ENCODE peak calls at places on chromosomes 3 and 15, in nine cellular contexts. R is adipocyte; V is activated T-helper 1 cell treated with anti-CD3 and anti-CD28 coated beads, Interleukin-12 subunit alpha, Interleukin-12 subunit beta, Interleukin-2, Interleukin-4 antibody, amounts not matched to agents 30 ng/mL and 10 ng/mL and 1 ng/mL, durations not matched to agents 14 hours and 24 hours and 36 hours; K is activated gamma-delta T cell treated with Interleukin-2 at 50 U/mL for 16 hours; E is astrocyte of the hippocampus; F is fibroblast of the aortic adventitia; N is psoas muscle; O is DMS153; A is T-helper 2 cell treated with Interferon-gamma antibody and Interleukin-4, amounts not matched to agents 5 μg/mL and 100 μg/mL, for 36 hours. T is an unnamed sample.

GRCh38 chr3:188947401-188947982 is 224.3 kb upstream of the TPRG1 start:
- DNase-seq in E (peak), N (peak), V (no peak), A (no peak), R (peak), K (no peak), O (peak), F (peak), T (no peak)

GRCh38 chr15:31402003-31402402 is 75.4 kb downstream of the KLF13 start:
- DNase-seq in F (no peak), A (no peak), R (no peak), E (no peak), K (no peak), O (no peak), N (no peak), V (no peak), T (no peak)

GRCh38 chr15:34318277-34319079 is 19.1 kb downstream of the SLC12A6 start:
- DNase-seq in K (no peak), V (no peak), F (peak), E (peak), N (peak), A (no peak), R (no peak), O (peak), T (no peak)

GRCh38 chr3:195932418-195933043 is 24.2 kb upstream of the TNK2 start:
- DNase-seq in O (no peak), E (no peak), A (no peak), R (no peak), K (no peak), V (no peak), N (no peak), F (no peak), T (no peak)

GRCh38 chr3:196115678-196116083 is 33.8 kb upstream of the TFRC start:
- DNase-seq in A (no peak), V (peak), F (no peak), K (no peak), R (no peak), O (no peak), E (no peak), N (no peak), T (no peak)

GRCh38 chr3:151955356-151955755 is 81.9 kb downstream of the SUCNR1 start:
- DNase-seq in K (no peak), O (no peak), N (no peak), E (no peak), V (no peak), R (no peak), A (no peak), F (no peak), T (no peak)

GRCh38 chr3:78641703-78642102 is 1126.1 kb downstream of the ROBO1 start:
- DNase-seq in A (no peak), O (no peak), E (no peak), N (no peak), R (no peak), V (no peak), K (no peak), F (no peak), T (no peak)

GRCh38 chr3:64264491-64265109 is 39.3 kb upstream of the PRICKLE2 start:
- DNase-seq in F (peak), V (no peak), O (no peak), N (no peak), K (no peak), R (peak), E (peak), A (no peak), T (no peak)

GRCh38 chr3:196987022-196987421 is 18.4 kb upstream of the PIGZ start:
- DNase-seq in E (no peak), O (no peak), K (no peak), V (no peak), A (no peak), N (no peak), R (no peak), F (no peak), T (no peak)

GRCh38 chr3:4981160-4981687 is 2.0 kb downstream of the BHLHE40 start:
- DNase-seq in R (no peak), F (peak), E (peak), A (no peak), V (no peak), O (no peak), N (no peak), K (no peak), T (no peak)

GRCh38 chr3:149067792-149068352 is 18.5 kb downstream of the HLTF start:
- DNase-seq in N (no peak), O (no peak), K (no peak), A (no peak), V (no peak), E (no peak), R (no peak), F (no peak), T (no peak)

GRCh38 chr3:127761101-127761802 is 61.1 kb downstream of the MGLL start:
- DNase-seq in K (no peak), R (no peak), E (no peak), O (no peak), V (no peak), F (no peak), A (no peak), N (no peak), T (peak)

GRCh38 chr15:87871130-87871737 is 385.3 kb downstream of the NTRK3 start:
- DNase-seq in K (no peak), E (peak), N (no peak), O (no peak), F (peak), V (no peak), R (peak), A (no peak), T (no peak)

GRCh38 chr3:152272771-152273242 is 4.1 kb downstream of the MBNL1 start:
- DNase-seq in A (peak), N (no peak), O (no peak), R (peak), K (no peak), E (peak), F (peak), V (no peak), T (no peak)

GRCh38 chr3:32428092-32429068 is 36.7 kb downstream of the CMTM7 start:
- DNase-seq in N (no peak), K (peak), O (no peak), E (no peak), V (no peak), F (no peak), A (no peak), R (no peak), T (peak)

GRCh38 chr3:123884258-123884831 is at the start of gene MYLK:
- DNase-seq in O (peak), K (no peak), F (peak), E (peak), R (peak), A (peak), V (peak), N (peak), T (no peak)

GRCh38 chr3:63142681-63143080 is 135.4 kb upstream of the SYNPR start:
- DNase-seq in K (no peak), F (no peak), R (no peak), E (no peak), O (no peak), N (no peak), A (no peak), V (no peak), T (no peak)

GRCh38 chr15:38193496-38193895 is 59.1 kb upstream of the SPRED1 start:
- DNase-seq in V (no peak), E (peak), A (no peak), N (no peak), K (no peak), O (no peak), R (no peak), F (no peak), T (no peak)

GRCh38 chr3:197736010-197736490 is 654 bp downstream of the RUBCN start:
- DNase-seq in R (peak), E (no peak), A (peak), N (peak), F (no peak), K (peak), O (no peak), V (peak), T (no peak)

GRCh38 chr3:178205750-178206149 is 330.5 kb upstream of the KCNMB2 start:
- DNase-seq in V (no peak), F (peak), A (no peak), O (no peak), R (no peak), N (no peak), E (peak), K (no peak), T (no peak)

GRCh38 chr15:60387321-60387720 is 10.5 kb downstream of the ANXA2 start:
- DNase-seq in E (no peak), O (no peak), N (no peak), A (no peak), V (no peak), K (no peak), R (no peak), F (no peak), T (no peak)

GRCh38 chr3:13343601-13344000 is 76.5 kb downstream of the NUP210 start:
- DNase-seq in V (no peak), E (no peak), K (no peak), N (no peak), F (no peak), A (no peak), O (no peak), R (no peak), T (no peak)

GRCh38 chr3:72722930-72723726 is 125.1 kb downstream of the SHQ1 start:
- DNase-seq in R (peak), F (peak), O (peak), E (peak), N (no peak), A (peak), K (no peak), V (no peak), T (no peak)

GRCh38 chr3:13461169-13462124 is 18.7 kb upstream of the HDAC11 start:
- DNase-seq in K (peak), R (peak), N (peak), O (peak), V (peak), E (peak), A (peak), F (no peak), T (peak)

GRCh38 chr15:62880278-62880677 is 162.3 kb upstream of the TPM1 start:
- DNase-seq in E (no peak), R (peak), N (no peak), A (no peak), K (no peak), O (no peak), F (peak), V (no peak), T (no peak)

GRCh38 chr15:79769081-79769481 is 127.7 kb downstream of the MTHFS start:
- DNase-seq in K (no peak), N (no peak), E (no peak), A (no peak), O (no peak), F (peak), V (no peak), R (peak), T (no peak)

GRCh38 chr15:90872481-90873184 is 4.2 kb downstream of the FURIN start:
- DNase-seq in A (peak), V (no peak), K (no peak), F (peak), N (no peak), O (no peak), R (peak), E (peak), T (no peak)

GRCh38 chr3:56102034-56102433 is 366.2 kb downstream of the ERC2 start:
- DNase-seq in R (no peak), K (no peak), F (no peak), V (no peak), E (no peak), A (no peak), N (no peak), O (no peak), T (no peak)

GRCh38 chr3:138933981-138934691 is 12.8 kb downstream of the FOXL2 start:
- DNase-seq in N (no peak), F (no peak), V (no peak), O (no peak), A (no peak), E (no peak), K (no peak), R (no peak), T (no peak)

GRCh38 chr3:159881828-159882309 is 106.8 kb upstream of the IL12A start:
- DNase-seq in F (no peak), R (no peak), K (no peak), V (no peak), N (peak), E (peak), A (no peak), O (no peak), T (no peak)